ENCODE peak calls at places on chromosomes 4 and X, in five cellular contexts. G is dorsolateral prefrontal cortex, I is H1, N is SK-N-SH, B is lower leg skin. H is an unnamed sample.

GRCh38 chr4:137755033-137755471 is 222.8 kb upstream of the PCDH18 start:
- DNase-seq in G (no peak), N (no peak), B (no peak), I (no peak), H (no peak)

GRCh38 chr4:118158946-118159345 is 124.7 kb downstream of the NDST3 start:
- DNase-seq in I (no peak), B (no peak), N (no peak), G (no peak), H (no peak)

GRCh38 chrX:110015915-110016314 is 13.0 kb downstream of the TMEM164 start:
- DNase-seq in N (no peak), B (no peak), I (no peak), G (no peak), H (no peak)

GRCh38 chr4:169114341-169114974 is 104.4 kb upstream of the CBR4 start:
- DNase-seq in N (no peak), B (no peak), I (no peak), G (no peak), H (no peak)

GRCh38 chr4:174526731-174527130 is 4.4 kb upstream of the HPGD start:
- DNase-seq in I (no peak), B (no peak), N (no peak), G (no peak), H (no peak)

GRCh38 chrX:37860731-37861130 is 13.4 kb upstream of the DYNLT3 start:
- DNase-seq in I (no peak), N (no peak), B (no peak), G (no peak), H (no peak)

GRCh38 chr4:114226968-114227760 is 247.7 kb upstream of the ARSJ start:
- DNase-seq in I (no peak), N (no peak), G (no peak), B (no peak), H (no peak)

GRCh38 chr4:27790911-27791310 is 930.3 kb downstream of the STIM2 start:
- DNase-seq in I (no peak), B (no peak), N (no peak), G (no peak), H (no peak)

GRCh38 chr4:52017809-52018208 is 2.4 kb downstream of the LRRC66 start:
- DNase-seq in I (no peak), B (no peak), G (no peak), N (no peak), H (no peak)

GRCh38 chrX:44915361-44915868 is 42.4 kb downstream of the KDM6A start:
- DNase-seq in G (no peak), N (peak), B (no peak), I (no peak), H (no peak)

GRCh38 chrX:44913656-44914531 is 40.9 kb downstream of the KDM6A start:
- DNase-seq in N (no peak), G (no peak), I (no peak), B (no peak), H (no peak)

GRCh38 chrX:44908838-44909237 is 35.9 kb downstream of the KDM6A start:
- DNase-seq in G (no peak), I (no peak), B (no peak), N (no peak), H (no peak)

GRCh38 chrX:44918722-44919121 is 45.7 kb downstream of the KDM6A start:
- DNase-seq in N (no peak), B (no peak), I (no peak), G (no peak), H (no peak)

DNA sequence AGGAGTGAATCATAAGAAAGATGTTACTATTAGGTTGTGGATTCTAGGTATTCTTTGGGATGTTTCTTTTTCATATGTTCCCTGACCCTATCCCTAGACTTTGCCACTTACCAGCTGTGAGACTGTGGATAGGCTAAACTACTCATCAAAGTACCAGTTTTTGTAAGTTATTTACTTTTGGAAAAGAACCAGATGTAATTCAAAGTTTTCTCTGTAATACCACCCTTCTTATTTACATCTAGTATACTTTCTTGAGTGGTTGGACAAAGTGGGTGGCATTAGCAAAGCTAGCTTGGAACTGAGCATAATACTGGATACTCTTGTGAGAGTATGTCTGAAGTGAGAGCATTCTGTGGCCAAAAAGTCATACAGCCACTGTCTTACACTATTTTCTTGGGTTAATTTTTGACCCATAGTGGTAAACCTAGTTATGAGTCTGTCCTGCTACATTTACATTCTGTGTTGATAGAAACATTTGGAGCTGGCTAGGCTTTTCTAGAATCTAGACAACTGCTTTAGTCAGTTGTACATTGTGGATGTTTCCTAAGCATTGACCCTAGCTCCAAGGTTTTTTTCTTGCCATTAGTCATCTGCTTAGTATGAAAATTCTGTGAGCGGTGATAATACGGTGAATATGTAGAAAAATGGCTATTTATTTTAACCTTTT is 41.7 kb downstream of the KDM6A start:
- DNase-seq in G (no peak), I (no peak), B (no peak), N (no peak), H (no peak)
- H3K4me3 ChIP-seq in G (no peak), I (no peak), B (no peak), N (no peak), H (peak)

GRCh38 chr4:74830928-74831327 is 36.6 kb upstream of the BTC start:
- DNase-seq in N (no peak), I (no peak), G (no peak), B (no peak), H (no peak)
- TF ChIP-seq CTCF in N (peak), I (no peak), G (no peak), B (no peak), H (no peak)

GRCh38 chr4:150578745-150579470 is 3.0 kb upstream of the MAB21L2 start:
- DNase-seq in I (no peak), N (no peak), G (no peak), B (no peak), H (no peak)

GRCh38 chr4:150580244-150580643 is 1.7 kb upstream of the MAB21L2 start:
- DNase-seq in N (no peak), B (no peak), G (no peak), I (no peak), H (no peak)

GRCh38 chr4:150581206-150581605 is 745 bp upstream of the MAB21L2 start:
- DNase-seq in N (no peak), G (no peak), B (no peak), I (no peak), H (no peak)

GRCh38 chr4:150581611-150582010 is 340 bp upstream of the MAB21L2 start:
- DNase-seq in B (no peak), I (no peak), G (no peak), N (peak), H (no peak)

GRCh38 chr4:150579591-150580234 is 2.2 kb upstream of the MAB21L2 start:
- DNase-seq in B (no peak), I (no peak), N (peak), G (no peak), H (no peak)
- H3K4me3 ChIP-seq in B (no peak), I (peak), N (peak), G (peak), H (peak)

DNA sequence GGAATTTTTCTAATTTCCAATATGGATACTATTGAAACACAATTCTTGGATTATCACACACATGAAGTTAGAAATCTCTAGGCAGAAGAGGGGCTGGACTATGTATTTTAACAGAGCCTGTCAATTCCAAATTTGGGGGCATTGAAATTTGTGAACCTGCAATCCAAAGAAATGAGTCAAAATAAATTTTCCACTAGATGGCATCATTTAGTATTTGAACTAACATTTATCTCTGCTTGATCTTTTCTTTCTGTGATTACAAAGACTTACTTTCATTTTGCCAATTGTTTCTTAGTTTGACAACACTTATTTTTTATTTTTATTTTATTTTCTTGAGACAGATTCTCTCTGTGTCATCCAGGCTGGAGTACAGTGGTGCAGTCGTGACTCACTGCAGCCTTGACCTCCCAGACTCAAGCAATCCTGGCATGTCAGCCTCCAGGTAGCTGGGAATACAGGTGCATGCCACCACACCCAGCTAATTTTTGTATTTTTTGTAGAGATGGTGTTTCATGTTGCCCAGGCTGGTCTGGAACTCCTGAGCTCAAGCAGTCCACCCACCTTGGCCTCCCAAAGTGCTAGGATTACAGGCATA is 2.7 kb upstream of the PYURF start:
- DNase-seq in I (no peak), G (no peak), N (peak), B (no peak), H (no peak)
- TF ChIP-seq CTCF in I (no peak), G (peak), N (peak), B (no peak), H (no peak)

GRCh38 chr4:76307670-76308014 is 1.1 kb downstream of the STBD1 start:
- DNase-seq in N (peak), B (no peak), I (no peak), G (no peak), H (no peak)
- H3K4me3 ChIP-seq in N (peak), B (no peak), I (peak), G (peak), H (peak)

GRCh38 chr4:147056951-147057630 is 111.4 kb upstream of the TTC29 start:
- DNase-seq in N (no peak), B (no peak), I (no peak), G (no peak), H (no peak)
- TF ChIP-seq CTCF in N (no peak), B (no peak), I (no peak), G (no peak), H (no peak)

GRCh38 chr4:116320859-116321258 is 764.5 kb downstream of the TRAM1L1 start:
- DNase-seq in I (no peak), N (no peak), G (no peak), B (no peak), H (no peak)
- H3K4me3 ChIP-seq in I (no peak), N (no peak), G (no peak), B (no peak), H (no peak)

GRCh38 chr4:41334182-41334581 is 77.5 kb downstream of the UCHL1 start:
- DNase-seq in I (no peak), N (no peak), B (no peak), G (no peak), H (no peak)

GRCh38 chr4:41339812-41340809 is 83.4 kb downstream of the UCHL1 start:
- DNase-seq in N (peak), I (no peak), G (no peak), B (no peak), H (no peak)
- TF ChIP-seq CTCF in N (peak), I (no peak), G (peak), B (no peak), H (peak)

H was measured in coronary artery.